ENCODE peak calls at places on chromosomes 4 and X, in seven cellular contexts. T, G, F, K, O, U and P are unnamed samples.

GRCh38 chr4:185773419-185773818 is 38.6 kb downstream of the SORBS2 start:
- DNase-seq in T (no peak), G (no peak), F (no peak), K (no peak), O (no peak), U (no peak), P (no peak)

GRCh38 chr4:167826281-167826680 is 266.1 kb upstream of the ANXA10 start:
- DNase-seq in T (no peak), G (no peak), F (no peak), K (no peak), O (peak), U (no peak), P (no peak)

GRCh38 chr4:19580090-19580489 is 671.6 kb upstream of the SLIT2 start:
- DNase-seq in T (no peak), G (no peak), F (no peak), K (no peak), O (no peak), U (no peak), P (no peak)

GRCh38 chr4:153113061-153113837 is 91.0 kb upstream of the TRIM2 start:
- DNase-seq in T (no peak), G (no peak), F (no peak), K (no peak), O (peak), U (no peak), P (no peak)

GRCh38 chr4:79421483-79421882 is 13.5 kb upstream of the GK2 start:
- DNase-seq in T (no peak), G (no peak), F (no peak), K (no peak), O (no peak), U (no peak), P (no peak)

GRCh38 chrX:100659431-100660137 is 15.6 kb downstream of the SRPX2 start:
- DNase-seq in T (no peak), G (no peak), F (no peak), K (no peak), O (no peak), U (no peak), P (no peak)

GRCh38 chrX:50684871-50685270 is 129.1 kb downstream of the SHROOM4 start:
- DNase-seq in T (no peak), G (no peak), F (no peak), K (no peak), O (no peak), U (no peak), P (no peak)

GRCh38 chr4:168880087-168880675 is 129.9 kb downstream of the CBR4 start:
- DNase-seq in T (no peak), G (no peak), F (no peak), K (no peak), O (no peak), U (no peak), P (no peak)

GRCh38 chr4:146442801-146443200 is 78.9 kb downstream of the SLC10A7 start:
- DNase-seq in T (no peak), G (no peak), F (no peak), K (no peak), O (peak), U (no peak), P (no peak)

GRCh38 chr4:6372649-6373525 is 99.5 kb downstream of the PPP2R2C start:
- DNase-seq in T (no peak), G (no peak), F (peak), K (peak), O (peak), U (peak), P (peak)

GRCh38 chr4:477686-478085 is 21.3 kb downstream of the ZNF721 start:
- DNase-seq in T (no peak), G (no peak), F (no peak), K (no peak), O (no peak), U (no peak), P (no peak)

GRCh38 chrX:73832319-73832718 is 269.3 kb downstream of the CHIC1 start:
- DNase-seq in T (no peak), G (no peak), F (no peak), K (no peak), O (no peak), U (no peak), P (no peak)

GRCh38 chrX:26789751-26790150 is 573.8 kb downstream of the MAGEB5 start:
- DNase-seq in T (no peak), G (no peak), F (no peak), K (no peak), O (no peak), U (no peak), P (no peak)

GRCh38 chrX:119507206-119507605 is 39.0 kb downstream of the SLC25A5 start:
- DNase-seq in T (no peak), G (no peak), F (no peak), K (no peak), O (no peak), U (no peak), P (no peak)

GRCh38 chr4:41241919-41242318 is 14.8 kb upstream of the UCHL1 start:
- DNase-seq in T (no peak), G (no peak), F (no peak), K (no peak), O (no peak), U (no peak), P (no peak)

GRCh38 chr4:4325321-4325720 is 35.3 kb downstream of the ZBTB49 start:
- DNase-seq in T (no peak), G (no peak), F (no peak), K (no peak), O (no peak), U (no peak), P (no peak)

GRCh38 chr4:22670953-22671352 is 21.8 kb upstream of the GBA3 start:
- DNase-seq in T (no peak), G (no peak), F (no peak), K (no peak), O (peak), U (no peak), P (no peak)

GRCh38 chrX:103017542-103017941 is 46.4 kb downstream of the BEX1 start:
- DNase-seq in T (no peak), G (no peak), F (no peak), K (no peak), O (peak), U (no peak), P (no peak)

GRCh38 chr4:92252846-92253245 is 50.9 kb upstream of the GRID2 start:
- DNase-seq in T (no peak), G (no peak), F (no peak), K (no peak), O (no peak), U (no peak), P (no peak)

GRCh38 chr4:183766140-183766539 is 107.0 kb downstream of the TRAPPC11 start:
- DNase-seq in T (no peak), G (no peak), F (no peak), K (no peak), O (no peak), U (no peak), P (no peak)

GRCh38 chr4:94640151-94640550 is 117.6 kb upstream of the BMPR1B start:
- DNase-seq in T (no peak), G (no peak), F (no peak), K (no peak), O (no peak), U (no peak), P (no peak)

GRCh38 chr4:96509039-96509741 is 669.3 kb downstream of the PDHA2 start:
- DNase-seq in T (no peak), G (no peak), F (no peak), K (no peak), O (no peak), U (no peak), P (no peak)

GRCh38 chr4:173243321-173243720 is 74.7 kb downstream of the GALNT7 start:
- DNase-seq in T (no peak), G (no peak), F (no peak), K (no peak), O (peak), U (no peak), P (no peak)

GRCh38 chr4:175935016-175935661 is 123.1 kb upstream of the GPM6A start:
- DNase-seq in T (no peak), G (no peak), F (no peak), K (no peak), O (peak), U (no peak), P (no peak)

GRCh38 chr4:151227731-151228130 is 49.2 kb upstream of the PRSS48 start:
- DNase-seq in T (no peak), G (no peak), F (no peak), K (peak), O (peak), U (peak), P (no peak)